ENCODE peak calls at places on chromosomes 2 and 18, in nine cellular contexts. One of them, this sample, is unnamed.

GRCh38 chr2:129870646-129871335 is 108.7 kb upstream of the RAB6C start:
- ATAC-seq in right cardiac atrium: no peak
- ATAC-seq in effector memory CD8-positive, alpha-beta T cell: no peak
- ATAC-seq in stimulated activated naive B cell treated with anti-CD40 and anti-IgM and Interleukin-4, amounts not matched to agents 10 μg/mL and 1 μg/mL and 100 μg/mL, for 72 hours: no peak
- ATAC-seq in gastrocnemius medialis: no peak
- ATAC-seq in left lung: no peak
- ATAC-seq in stimulated activated effector memory CD8-positive, alpha-beta T cell treated with anti-CD3 and anti-CD28 coated beads, Interleukin-12 subunit alpha, Interleukin-12 subunit beta, amount 100 ng/mL, for 72 hours: no peak
- ATAC-seq in activated naive CD8-positive, alpha-beta T cell treated with anti-CD3 and anti-CD28 coated beads, Interleukin-2, amount 10 ng/mL, durations not matched to agents 7 days and 5 days: no peak
- ATAC-seq in CD4-positive, CD25-positive, alpha-beta regulatory T cell: no peak
- ATAC-seq in this sample: no peak

GRCh38 chr2:175366814-175367213 is 185.3 kb upstream of the ATP5MC3 start:
- ATAC-seq in stimulated activated effector memory CD8-positive, alpha-beta T cell treated with anti-CD3 and anti-CD28 coated beads, Interleukin-12 subunit alpha, Interleukin-12 subunit beta, amount 100 ng/mL, for 72 hours: peak; percentile 50
- ATAC-seq in stimulated activated naive B cell treated with anti-CD40 and anti-IgM and Interleukin-4, amounts not matched to agents 10 μg/mL and 1 μg/mL and 100 μg/mL, for 72 hours: peak; percentile 63
- ATAC-seq in CD4-positive, CD25-positive, alpha-beta regulatory T cell: no peak
- ATAC-seq in activated naive CD8-positive, alpha-beta T cell treated with anti-CD3 and anti-CD28 coated beads, Interleukin-2, amount 10 ng/mL, durations not matched to agents 7 days and 5 days: no peak
- ATAC-seq in left lung: peak; percentile 84
- ATAC-seq in right cardiac atrium: peak; percentile 58
- ATAC-seq in gastrocnemius medialis: no peak
- ATAC-seq in effector memory CD8-positive, alpha-beta T cell: peak; percentile 49
- ATAC-seq in this sample: no peak

GRCh38 chr2:113264713-113265403 is 13.9 kb downstream of the PAX8 start:
- ATAC-seq in activated naive CD8-positive, alpha-beta T cell treated with anti-CD3 and anti-CD28 coated beads, Interleukin-2, amount 10 ng/mL, durations not matched to agents 7 days and 5 days: no peak
- ATAC-seq in effector memory CD8-positive, alpha-beta T cell: no peak
- ATAC-seq in right cardiac atrium: no peak
- ATAC-seq in CD4-positive, CD25-positive, alpha-beta regulatory T cell: no peak
- ATAC-seq in gastrocnemius medialis: no peak
- ATAC-seq in left lung: no peak
- ATAC-seq in stimulated activated effector memory CD8-positive, alpha-beta T cell treated with anti-CD3 and anti-CD28 coated beads, Interleukin-12 subunit alpha, Interleukin-12 subunit beta, amount 100 ng/mL, for 72 hours: no peak
- ATAC-seq in stimulated activated naive B cell treated with anti-CD40 and anti-IgM and Interleukin-4, amounts not matched to agents 10 μg/mL and 1 μg/mL and 100 μg/mL, for 72 hours: no peak
- ATAC-seq in this sample: no peak

GRCh38 chr2:102025016-102025491 is 33.3 kb downstream of the IL1R2 start:
- ATAC-seq in stimulated activated naive B cell treated with anti-CD40 and anti-IgM and Interleukin-4, amounts not matched to agents 10 μg/mL and 1 μg/mL and 100 μg/mL, for 72 hours: peak; percentile 74
- ATAC-seq in stimulated activated effector memory CD8-positive, alpha-beta T cell treated with anti-CD3 and anti-CD28 coated beads, Interleukin-12 subunit alpha, Interleukin-12 subunit beta, amount 100 ng/mL, for 72 hours: no peak
- ATAC-seq in gastrocnemius medialis: peak; percentile 35
- ATAC-seq in CD4-positive, CD25-positive, alpha-beta regulatory T cell: no peak
- ATAC-seq in right cardiac atrium: no peak
- ATAC-seq in left lung: peak; percentile 3
- ATAC-seq in activated naive CD8-positive, alpha-beta T cell treated with anti-CD3 and anti-CD28 coated beads, Interleukin-2, amount 10 ng/mL, durations not matched to agents 7 days and 5 days: no peak
- ATAC-seq in effector memory CD8-positive, alpha-beta T cell: no peak
- ATAC-seq in this sample: no peak

GRCh38 chr2:106115250-106115649 is 78.9 kb downstream of the UXS1 start:
- ATAC-seq in stimulated activated naive B cell treated with anti-CD40 and anti-IgM and Interleukin-4, amounts not matched to agents 10 μg/mL and 1 μg/mL and 100 μg/mL, for 72 hours: peak; percentile 75
- ATAC-seq in right cardiac atrium: peak; percentile 21
- ATAC-seq in gastrocnemius medialis: peak; percentile 51
- ATAC-seq in activated naive CD8-positive, alpha-beta T cell treated with anti-CD3 and anti-CD28 coated beads, Interleukin-2, amount 10 ng/mL, durations not matched to agents 7 days and 5 days: no peak
- ATAC-seq in effector memory CD8-positive, alpha-beta T cell: no peak
- ATAC-seq in CD4-positive, CD25-positive, alpha-beta regulatory T cell: no peak
- ATAC-seq in stimulated activated effector memory CD8-positive, alpha-beta T cell treated with anti-CD3 and anti-CD28 coated beads, Interleukin-12 subunit alpha, Interleukin-12 subunit beta, amount 100 ng/mL, for 72 hours: peak; percentile 71
- ATAC-seq in left lung: no peak
- ATAC-seq in this sample: no peak

GRCh38 chr2:27921880-27922589 is 31.5 kb downstream of the BABAM2 start:
- ATAC-seq in stimulated activated naive B cell treated with anti-CD40 and anti-IgM and Interleukin-4, amounts not matched to agents 10 μg/mL and 1 μg/mL and 100 μg/mL, for 72 hours: no peak
- ATAC-seq in right cardiac atrium: no peak
- ATAC-seq in left lung: peak; percentile 53
- ATAC-seq in effector memory CD8-positive, alpha-beta T cell: no peak
- ATAC-seq in stimulated activated effector memory CD8-positive, alpha-beta T cell treated with anti-CD3 and anti-CD28 coated beads, Interleukin-12 subunit alpha, Interleukin-12 subunit beta, amount 100 ng/mL, for 72 hours: no peak
- ATAC-seq in activated naive CD8-positive, alpha-beta T cell treated with anti-CD3 and anti-CD28 coated beads, Interleukin-2, amount 10 ng/mL, durations not matched to agents 7 days and 5 days: no peak
- ATAC-seq in gastrocnemius medialis: no peak
- ATAC-seq in CD4-positive, CD25-positive, alpha-beta regulatory T cell: no peak
- ATAC-seq in this sample: no peak

GRCh38 chr2:215136669-215137328 is 1.6 kb downstream of the ABCA12 start:
- ATAC-seq in activated naive CD8-positive, alpha-beta T cell treated with anti-CD3 and anti-CD28 coated beads, Interleukin-2, amount 10 ng/mL, durations not matched to agents 7 days and 5 days: no peak
- ATAC-seq in CD4-positive, CD25-positive, alpha-beta regulatory T cell: no peak
- ATAC-seq in gastrocnemius medialis: no peak
- ATAC-seq in stimulated activated effector memory CD8-positive, alpha-beta T cell treated with anti-CD3 and anti-CD28 coated beads, Interleukin-12 subunit alpha, Interleukin-12 subunit beta, amount 100 ng/mL, for 72 hours: peak; percentile 72
- ATAC-seq in stimulated activated naive B cell treated with anti-CD40 and anti-IgM and Interleukin-4, amounts not matched to agents 10 μg/mL and 1 μg/mL and 100 μg/mL, for 72 hours: no peak
- ATAC-seq in effector memory CD8-positive, alpha-beta T cell: no peak
- ATAC-seq in right cardiac atrium: no peak
- ATAC-seq in left lung: peak; percentile 86
- ATAC-seq in this sample: no peak

GRCh38 chr2:171317492-171318125 is 116.2 kb downstream of the METTL8 start:
- ATAC-seq in gastrocnemius medialis: no peak
- ATAC-seq in stimulated activated naive B cell treated with anti-CD40 and anti-IgM and Interleukin-4, amounts not matched to agents 10 μg/mL and 1 μg/mL and 100 μg/mL, for 72 hours: peak; percentile 80
- ATAC-seq in activated naive CD8-positive, alpha-beta T cell treated with anti-CD3 and anti-CD28 coated beads, Interleukin-2, amount 10 ng/mL, durations not matched to agents 7 days and 5 days: no peak
- ATAC-seq in right cardiac atrium: no peak
- ATAC-seq in CD4-positive, CD25-positive, alpha-beta regulatory T cell: peak; percentile 37
- ATAC-seq in left lung: peak; percentile 36
- ATAC-seq in stimulated activated effector memory CD8-positive, alpha-beta T cell treated with anti-CD3 and anti-CD28 coated beads, Interleukin-12 subunit alpha, Interleukin-12 subunit beta, amount 100 ng/mL, for 72 hours: peak; percentile 77
- ATAC-seq in effector memory CD8-positive, alpha-beta T cell: peak; percentile 51
- ATAC-seq in this sample: no peak

GRCh38 chr2:60439219-60439974 is 114.1 kb downstream of the BCL11A start:
- ATAC-seq in activated naive CD8-positive, alpha-beta T cell treated with anti-CD3 and anti-CD28 coated beads, Interleukin-2, amount 10 ng/mL, durations not matched to agents 7 days and 5 days: no peak
- ATAC-seq in left lung: peak; percentile 90
- ATAC-seq in gastrocnemius medialis: no peak
- ATAC-seq in effector memory CD8-positive, alpha-beta T cell: peak; percentile 66
- ATAC-seq in CD4-positive, CD25-positive, alpha-beta regulatory T cell: peak; percentile 54
- ATAC-seq in right cardiac atrium: peak; percentile 81
- ATAC-seq in stimulated activated effector memory CD8-positive, alpha-beta T cell treated with anti-CD3 and anti-CD28 coated beads, Interleukin-12 subunit alpha, Interleukin-12 subunit beta, amount 100 ng/mL, for 72 hours: peak; percentile 43
- ATAC-seq in stimulated activated naive B cell treated with anti-CD40 and anti-IgM and Interleukin-4, amounts not matched to agents 10 μg/mL and 1 μg/mL and 100 μg/mL, for 72 hours: peak; percentile 97
- ATAC-seq in this sample: peak; percentile 51

GRCh38 chr2:157831573-157832315 is 44.4 kb downstream of the ACVR1 start:
- ATAC-seq in stimulated activated effector memory CD8-positive, alpha-beta T cell treated with anti-CD3 and anti-CD28 coated beads, Interleukin-12 subunit alpha, Interleukin-12 subunit beta, amount 100 ng/mL, for 72 hours: no peak
- ATAC-seq in activated naive CD8-positive, alpha-beta T cell treated with anti-CD3 and anti-CD28 coated beads, Interleukin-2, amount 10 ng/mL, durations not matched to agents 7 days and 5 days: no peak
- ATAC-seq in right cardiac atrium: peak; percentile 34
- ATAC-seq in left lung: peak; percentile 46
- ATAC-seq in CD4-positive, CD25-positive, alpha-beta regulatory T cell: no peak
- ATAC-seq in gastrocnemius medialis: peak; percentile 25
- ATAC-seq in effector memory CD8-positive, alpha-beta T cell: no peak
- ATAC-seq in stimulated activated naive B cell treated with anti-CD40 and anti-IgM and Interleukin-4, amounts not matched to agents 10 μg/mL and 1 μg/mL and 100 μg/mL, for 72 hours: no peak
- ATAC-seq in this sample: peak; percentile 18

GRCh38 chr18:25076980-25077780 is 274.8 kb downstream of the ZNF521 start:
- ATAC-seq in gastrocnemius medialis: no peak
- ATAC-seq in left lung: peak; percentile 45
- ATAC-seq in CD4-positive, CD25-positive, alpha-beta regulatory T cell: no peak
- ATAC-seq in right cardiac atrium: peak; percentile 72
- ATAC-seq in activated naive CD8-positive, alpha-beta T cell treated with anti-CD3 and anti-CD28 coated beads, Interleukin-2, amount 10 ng/mL, durations not matched to agents 7 days and 5 days: no peak
- ATAC-seq in stimulated activated effector memory CD8-positive, alpha-beta T cell treated with anti-CD3 and anti-CD28 coated beads, Interleukin-12 subunit alpha, Interleukin-12 subunit beta, amount 100 ng/mL, for 72 hours: no peak
- ATAC-seq in stimulated activated naive B cell treated with anti-CD40 and anti-IgM and Interleukin-4, amounts not matched to agents 10 μg/mL and 1 μg/mL and 100 μg/mL, for 72 hours: no peak
- ATAC-seq in effector memory CD8-positive, alpha-beta T cell: no peak
- ATAC-seq in this sample: no peak

GRCh38 chr2:128472789-128473174 is 154.1 kb upstream of the HS6ST1 start:
- ATAC-seq in stimulated activated effector memory CD8-positive, alpha-beta T cell treated with anti-CD3 and anti-CD28 coated beads, Interleukin-12 subunit alpha, Interleukin-12 subunit beta, amount 100 ng/mL, for 72 hours: peak; percentile 29
- ATAC-seq in stimulated activated naive B cell treated with anti-CD40 and anti-IgM and Interleukin-4, amounts not matched to agents 10 μg/mL and 1 μg/mL and 100 μg/mL, for 72 hours: peak; percentile 75
- ATAC-seq in gastrocnemius medialis: no peak
- ATAC-seq in activated naive CD8-positive, alpha-beta T cell treated with anti-CD3 and anti-CD28 coated beads, Interleukin-2, amount 10 ng/mL, durations not matched to agents 7 days and 5 days: peak; percentile 27
- ATAC-seq in right cardiac atrium: peak; percentile 51
- ATAC-seq in CD4-positive, CD25-positive, alpha-beta regulatory T cell: no peak
- ATAC-seq in effector memory CD8-positive, alpha-beta T cell: no peak
- ATAC-seq in left lung: peak; percentile 78
- ATAC-seq in this sample: peak; percentile 41

GRCh38 chr2:157307021-157307420 is 18.6 kb downstream of the ERMN start:
- ATAC-seq in activated naive CD8-positive, alpha-beta T cell treated with anti-CD3 and anti-CD28 coated beads, Interleukin-2, amount 10 ng/mL, durations not matched to agents 7 days and 5 days: no peak
- ATAC-seq in left lung: no peak
- ATAC-seq in gastrocnemius medialis: no peak
- ATAC-seq in right cardiac atrium: no peak
- ATAC-seq in stimulated activated naive B cell treated with anti-CD40 and anti-IgM and Interleukin-4, amounts not matched to agents 10 μg/mL and 1 μg/mL and 100 μg/mL, for 72 hours: peak; percentile 60
- ATAC-seq in stimulated activated effector memory CD8-positive, alpha-beta T cell treated with anti-CD3 and anti-CD28 coated beads, Interleukin-12 subunit alpha, Interleukin-12 subunit beta, amount 100 ng/mL, for 72 hours: peak; percentile 53
- ATAC-seq in CD4-positive, CD25-positive, alpha-beta regulatory T cell: peak; percentile 51
- ATAC-seq in effector memory CD8-positive, alpha-beta T cell: no peak
- ATAC-seq in this sample: no peak

GRCh38 chr2:206515580-206515979 is 72.2 kb downstream of the ADAM23 start:
- ATAC-seq in right cardiac atrium: no peak
- ATAC-seq in activated naive CD8-positive, alpha-beta T cell treated with anti-CD3 and anti-CD28 coated beads, Interleukin-2, amount 10 ng/mL, durations not matched to agents 7 days and 5 days: no peak
- ATAC-seq in left lung: no peak
- ATAC-seq in stimulated activated effector memory CD8-positive, alpha-beta T cell treated with anti-CD3 and anti-CD28 coated beads, Interleukin-12 subunit alpha, Interleukin-12 subunit beta, amount 100 ng/mL, for 72 hours: no peak
- ATAC-seq in stimulated activated naive B cell treated with anti-CD40 and anti-IgM and Interleukin-4, amounts not matched to agents 10 μg/mL and 1 μg/mL and 100 μg/mL, for 72 hours: no peak
- ATAC-seq in effector memory CD8-positive, alpha-beta T cell: no peak
- ATAC-seq in CD4-positive, CD25-positive, alpha-beta regulatory T cell: no peak
- ATAC-seq in gastrocnemius medialis: no peak
- ATAC-seq in this sample: no peak

GRCh38 chr18:58158008-58158407 is 114.0 kb downstream of the NEDD4L start:
- ATAC-seq in effector memory CD8-positive, alpha-beta T cell: no peak
- ATAC-seq in activated naive CD8-positive, alpha-beta T cell treated with anti-CD3 and anti-CD28 coated beads, Interleukin-2, amount 10 ng/mL, durations not matched to agents 7 days and 5 days: no peak
- ATAC-seq in gastrocnemius medialis: no peak
- ATAC-seq in left lung: no peak
- ATAC-seq in stimulated activated naive B cell treated with anti-CD40 and anti-IgM and Interleukin-4, amounts not matched to agents 10 μg/mL and 1 μg/mL and 100 μg/mL, for 72 hours: peak; percentile 31
- ATAC-seq in stimulated activated effector memory CD8-positive, alpha-beta T cell treated with anti-CD3 and anti-CD28 coated beads, Interleukin-12 subunit alpha, Interleukin-12 subunit beta, amount 100 ng/mL, for 72 hours: peak; percentile 43
- ATAC-seq in right cardiac atrium: no peak
- ATAC-seq in CD4-positive, CD25-positive, alpha-beta regulatory T cell: no peak
- ATAC-seq in this sample: no peak

GRCh38 chr2:109402180-109402579 is 211.6 kb downstream of the SEPTIN10 start:
- ATAC-seq in CD4-positive, CD25-positive, alpha-beta regulatory T cell: no peak
- ATAC-seq in gastrocnemius medialis: no peak
- ATAC-seq in stimulated activated naive B cell treated with anti-CD40 and anti-IgM and Interleukin-4, amounts not matched to agents 10 μg/mL and 1 μg/mL and 100 μg/mL, for 72 hours: no peak
- ATAC-seq in activated naive CD8-positive, alpha-beta T cell treated with anti-CD3 and anti-CD28 coated beads, Interleukin-2, amount 10 ng/mL, durations not matched to agents 7 days and 5 days: no peak
- ATAC-seq in right cardiac atrium: no peak
- ATAC-seq in stimulated activated effector memory CD8-positive, alpha-beta T cell treated with anti-CD3 and anti-CD28 coated beads, Interleukin-12 subunit alpha, Interleukin-12 subunit beta, amount 100 ng/mL, for 72 hours: no peak
- ATAC-seq in left lung: no peak
- ATAC-seq in effector memory CD8-positive, alpha-beta T cell: no peak
- ATAC-seq in this sample: no peak

GRCh38 chr2:126041648-126042047 is 614.3 kb upstream of the GYPC start:
- ATAC-seq in stimulated activated effector memory CD8-positive, alpha-beta T cell treated with anti-CD3 and anti-CD28 coated beads, Interleukin-12 subunit alpha, Interleukin-12 subunit beta, amount 100 ng/mL, for 72 hours: no peak
- ATAC-seq in effector memory CD8-positive, alpha-beta T cell: no peak
- ATAC-seq in right cardiac atrium: no peak
- ATAC-seq in CD4-positive, CD25-positive, alpha-beta regulatory T cell: no peak
- ATAC-seq in stimulated activated naive B cell treated with anti-CD40 and anti-IgM and Interleukin-4, amounts not matched to agents 10 μg/mL and 1 μg/mL and 100 μg/mL, for 72 hours: no peak
- ATAC-seq in activated naive CD8-positive, alpha-beta T cell treated with anti-CD3 and anti-CD28 coated beads, Interleukin-2, amount 10 ng/mL, durations not matched to agents 7 days and 5 days: no peak
- ATAC-seq in left lung: no peak
- ATAC-seq in gastrocnemius medialis: no peak
- ATAC-seq in this sample: no peak

GRCh38 chr2:79630060-79630459 is 117.2 kb downstream of the CTNNA2 start:
- ATAC-seq in activated naive CD8-positive, alpha-beta T cell treated with anti-CD3 and anti-CD28 coated beads, Interleukin-2, amount 10 ng/mL, durations not matched to agents 7 days and 5 days: no peak
- ATAC-seq in CD4-positive, CD25-positive, alpha-beta regulatory T cell: no peak
- ATAC-seq in left lung: peak; percentile 80
- ATAC-seq in gastrocnemius medialis: no peak
- ATAC-seq in stimulated activated effector memory CD8-positive, alpha-beta T cell treated with anti-CD3 and anti-CD28 coated beads, Interleukin-12 subunit alpha, Interleukin-12 subunit beta, amount 100 ng/mL, for 72 hours: no peak
- ATAC-seq in effector memory CD8-positive, alpha-beta T cell: no peak
- ATAC-seq in right cardiac atrium: no peak
- ATAC-seq in stimulated activated naive B cell treated with anti-CD40 and anti-IgM and Interleukin-4, amounts not matched to agents 10 μg/mL and 1 μg/mL and 100 μg/mL, for 72 hours: no peak
- ATAC-seq in this sample: no peak

GRCh38 chr2:165795011-165795410 is 964 bp upstream of the GALNT3 start:
- ATAC-seq in gastrocnemius medialis: no peak
- ATAC-seq in left lung: no peak
- ATAC-seq in activated naive CD8-positive, alpha-beta T cell treated with anti-CD3 and anti-CD28 coated beads, Interleukin-2, amount 10 ng/mL, durations not matched to agents 7 days and 5 days: no peak
- ATAC-seq in stimulated activated effector memory CD8-positive, alpha-beta T cell treated with anti-CD3 and anti-CD28 coated beads, Interleukin-12 subunit alpha, Interleukin-12 subunit beta, amount 100 ng/mL, for 72 hours: peak; percentile 27
- ATAC-seq in CD4-positive, CD25-positive, alpha-beta regulatory T cell: no peak
- ATAC-seq in stimulated activated naive B cell treated with anti-CD40 and anti-IgM and Interleukin-4, amounts not matched to agents 10 μg/mL and 1 μg/mL and 100 μg/mL, for 72 hours: no peak
- ATAC-seq in right cardiac atrium: no peak
- ATAC-seq in effector memory CD8-positive, alpha-beta T cell: no peak
- ATAC-seq in this sample: no peak

GRCh38 chr2:77363277-77363676 is 158.9 kb downstream of the LRRTM4 start:
- ATAC-seq in gastrocnemius medialis: no peak
- ATAC-seq in effector memory CD8-positive, alpha-beta T cell: no peak
- ATAC-seq in activated naive CD8-positive, alpha-beta T cell treated with anti-CD3 and anti-CD28 coated beads, Interleukin-2, amount 10 ng/mL, durations not matched to agents 7 days and 5 days: no peak
- ATAC-seq in right cardiac atrium: no peak
- ATAC-seq in stimulated activated effector memory CD8-positive, alpha-beta T cell treated with anti-CD3 and anti-CD28 coated beads, Interleukin-12 subunit alpha, Interleukin-12 subunit beta, amount 100 ng/mL, for 72 hours: no peak
- ATAC-seq in CD4-positive, CD25-positive, alpha-beta regulatory T cell: no peak
- ATAC-seq in left lung: no peak
- ATAC-seq in stimulated activated naive B cell treated with anti-CD40 and anti-IgM and Interleukin-4, amounts not matched to agents 10 μg/mL and 1 μg/mL and 100 μg/mL, for 72 hours: no peak
- ATAC-seq in this sample: no peak

GRCh38 chr2:145253492-145253891 is 733.6 kb upstream of the ZEB2 start:
- ATAC-seq in activated naive CD8-positive, alpha-beta T cell treated with anti-CD3 and anti-CD28 coated beads, Interleukin-2, amount 10 ng/mL, durations not matched to agents 7 days and 5 days: no peak
- ATAC-seq in right cardiac atrium: no peak
- ATAC-seq in gastrocnemius medialis: no peak
- ATAC-seq in effector memory CD8-positive, alpha-beta T cell: no peak
- ATAC-seq in stimulated activated naive B cell treated with anti-CD40 and anti-IgM and Interleukin-4, amounts not matched to agents 10 μg/mL and 1 μg/mL and 100 μg/mL, for 72 hours: no peak
- ATAC-seq in CD4-positive, CD25-positive, alpha-beta regulatory T cell: no peak
- ATAC-seq in left lung: no peak
- ATAC-seq in stimulated activated effector memory CD8-positive, alpha-beta T cell treated with anti-CD3 and anti-CD28 coated beads, Interleukin-12 subunit alpha, Interleukin-12 subunit beta, amount 100 ng/mL, for 72 hours: no peak
- ATAC-seq in this sample: no peak

GRCh38 chr2:46097714-46098480 is 199.3 kb upstream of the EPAS1 start:
- ATAC-seq in effector memory CD8-positive, alpha-beta T cell: no peak
- ATAC-seq in CD4-positive, CD25-positive, alpha-beta regulatory T cell: no peak
- ATAC-seq in gastrocnemius medialis: peak; percentile 71
- ATAC-seq in activated naive CD8-positive, alpha-beta T cell treated with anti-CD3 and anti-CD28 coated beads, Interleukin-2, amount 10 ng/mL, durations not matched to agents 7 days and 5 days: no peak
- ATAC-seq in stimulated activated effector memory CD8-positive, alpha-beta T cell treated with anti-CD3 and anti-CD28 coated beads, Interleukin-12 subunit alpha, Interleukin-12 subunit beta, amount 100 ng/mL, for 72 hours: no peak
- ATAC-seq in right cardiac atrium: peak; percentile 91
- ATAC-seq in left lung: peak; percentile 93
- ATAC-seq in stimulated activated naive B cell treated with anti-CD40 and anti-IgM and Interleukin-4, amounts not matched to agents 10 μg/mL and 1 μg/mL and 100 μg/mL, for 72 hours: no peak
- ATAC-seq in this sample: peak; percentile 93

GRCh38 chr2:439540-440465 is 151.9 kb upstream of the ALKAL2 start:
- ATAC-seq in CD4-positive, CD25-positive, alpha-beta regulatory T cell: no peak
- ATAC-seq in stimulated activated naive B cell treated with anti-CD40 and anti-IgM and Interleukin-4, amounts not matched to agents 10 μg/mL and 1 μg/mL and 100 μg/mL, for 72 hours: no peak
- ATAC-seq in gastrocnemius medialis: peak; percentile 58
- ATAC-seq in activated naive CD8-positive, alpha-beta T cell treated with anti-CD3 and anti-CD28 coated beads, Interleukin-2, amount 10 ng/mL, durations not matched to agents 7 days and 5 days: no peak
- ATAC-seq in right cardiac atrium: no peak
- ATAC-seq in effector memory CD8-positive, alpha-beta T cell: no peak
- ATAC-seq in stimulated activated effector memory CD8-positive, alpha-beta T cell treated with anti-CD3 and anti-CD28 coated beads, Interleukin-12 subunit alpha, Interleukin-12 subunit beta, amount 100 ng/mL, for 72 hours: no peak
- ATAC-seq in left lung: peak; percentile 63
- ATAC-seq in this sample: peak; percentile 36

GRCh38 chr18:9404565-9405060 is 70.0 kb downstream of the TWSG1 start:
- ATAC-seq in CD4-positive, CD25-positive, alpha-beta regulatory T cell: peak; percentile 44
- ATAC-seq in gastrocnemius medialis: no peak
- ATAC-seq in effector memory CD8-positive, alpha-beta T cell: no peak
- ATAC-seq in activated naive CD8-positive, alpha-beta T cell treated with anti-CD3 and anti-CD28 coated beads, Interleukin-2, amount 10 ng/mL, durations not matched to agents 7 days and 5 days: peak; percentile 83
- ATAC-seq in left lung: peak; percentile 68
- ATAC-seq in stimulated activated effector memory CD8-positive, alpha-beta T cell treated with anti-CD3 and anti-CD28 coated beads, Interleukin-12 subunit alpha, Interleukin-12 subunit beta, amount 100 ng/mL, for 72 hours: peak; percentile 49
- ATAC-seq in right cardiac atrium: peak; percentile 98
- ATAC-seq in stimulated activated naive B cell treated with anti-CD40 and anti-IgM and Interleukin-4, amounts not matched to agents 10 μg/mL and 1 μg/mL and 100 μg/mL, for 72 hours: peak; percentile 92
- ATAC-seq in this sample: peak; percentile 69

GRCh38 chr2:101114268-101114783 is 36.9 kb downstream of the TBC1D8 start:
- ATAC-seq in effector memory CD8-positive, alpha-beta T cell: no peak
- ATAC-seq in gastrocnemius medialis: peak; percentile 20
- ATAC-seq in stimulated activated naive B cell treated with anti-CD40 and anti-IgM and Interleukin-4, amounts not matched to agents 10 μg/mL and 1 μg/mL and 100 μg/mL, for 72 hours: no peak
- ATAC-seq in left lung: peak; percentile 11
- ATAC-seq in stimulated activated effector memory CD8-positive, alpha-beta T cell treated with anti-CD3 and anti-CD28 coated beads, Interleukin-12 subunit alpha, Interleukin-12 subunit beta, amount 100 ng/mL, for 72 hours: no peak
- ATAC-seq in activated naive CD8-positive, alpha-beta T cell treated with anti-CD3 and anti-CD28 coated beads, Interleukin-2, amount 10 ng/mL, durations not matched to agents 7 days and 5 days: no peak
- ATAC-seq in CD4-positive, CD25-positive, alpha-beta regulatory T cell: no peak
- ATAC-seq in right cardiac atrium: no peak
- ATAC-seq in this sample: no peak

GRCh38 chr2:150610670-150611279 is 123.3 kb upstream of the RND3 start:
- ATAC-seq in effector memory CD8-positive, alpha-beta T cell: no peak
- ATAC-seq in stimulated activated naive B cell treated with anti-CD40 and anti-IgM and Interleukin-4, amounts not matched to agents 10 μg/mL and 1 μg/mL and 100 μg/mL, for 72 hours: no peak
- ATAC-seq in gastrocnemius medialis: no peak
- ATAC-seq in right cardiac atrium: no peak
- ATAC-seq in stimulated activated effector memory CD8-positive, alpha-beta T cell treated with anti-CD3 and anti-CD28 coated beads, Interleukin-12 subunit alpha, Interleukin-12 subunit beta, amount 100 ng/mL, for 72 hours: no peak
- ATAC-seq in activated naive CD8-positive, alpha-beta T cell treated with anti-CD3 and anti-CD28 coated beads, Interleukin-2, amount 10 ng/mL, durations not matched to agents 7 days and 5 days: no peak
- ATAC-seq in CD4-positive, CD25-positive, alpha-beta regulatory T cell: no peak
- ATAC-seq in left lung: peak; percentile 87
- ATAC-seq in this sample: peak; percentile 19

This sample was measured in gastroesophageal sphincter.